ENCODE peak calls at places on chromosome 6, in five cellular contexts. T, N, K, S and C are unnamed samples.

GRCh38 chr6:20416063-20416454 is 14.4 kb downstream of the E2F3 start:
- DNase-seq in T (no peak), K (no peak), S (no peak), N (no peak), C (no peak)

GRCh38 chr6:36908758-36909157 is 23.0 kb downstream of the C6orf89 start:
- DNase-seq in T (no peak), K (no peak), S (no peak), N (no peak), C (no peak)

GRCh38 chr6:38184041-38184779 is 364.7 kb downstream of the ZFAND3 start:
- DNase-seq in K (no peak), S (no peak), T (no peak), N (no peak), C (no peak)

GRCh38 chr6:88869263-88870023 is 94.0 kb downstream of the RNGTT start:
- DNase-seq in K (peak; percentile 11), T (no peak), N (peak; percentile 43), S (no peak), C (no peak)

GRCh38 chr6:20058912-20059311 is 153.4 kb downstream of the MBOAT1 start:
- DNase-seq in N (no peak), S (no peak), K (no peak), T (no peak), C (no peak)

GRCh38 chr6:45327956-45328522 is at the start of gene RUNX2:
- DNase-seq in K (peak; percentile 89), S (no peak), N (peak; percentile 85), T (no peak), C (peak; percentile 97)

GRCh38 chr6:1820165-1820564 is 210.4 kb downstream of the FOXC1 start:
- DNase-seq in T (no peak), N (peak; percentile 73), S (no peak), K (peak; percentile 86), C (peak; percentile 38)

GRCh38 chr6:138034229-138034628 is 73.0 kb downstream of the PERP start:
- DNase-seq in K (no peak), N (no peak), T (no peak), S (no peak), C (no peak)

GRCh38 chr6:136793348-136793747 is 1.1 kb upstream of the MAP3K5 start:
- DNase-seq in K (no peak), N (no peak), S (no peak), T (no peak), C (no peak)

GRCh38 chr6:138848461-138848860 is 52.6 kb downstream of the ECT2L start:
- DNase-seq in S (no peak), N (no peak), T (no peak), K (no peak), C (no peak)

GRCh38 chr6:151027936-151028838 is 162.7 kb downstream of the MTHFD1L start:
- DNase-seq in N (no peak), S (no peak), T (no peak), K (no peak), C (no peak)

GRCh38 chr6:162165479-162165878 is 562.1 kb downstream of the PRKN start:
- DNase-seq in N (no peak), S (no peak), T (no peak), K (no peak), C (no peak)

GRCh38 chr6:149723771-149724417 is 6.0 kb upstream of the LATS1 start:
- DNase-seq in T (no peak), K (peak; percentile 87), S (no peak), N (peak; percentile 88), C (peak; percentile 37)

GRCh38 chr6:48183816-48184215 is 72.8 kb upstream of the PTCHD4 start:
- DNase-seq in T (no peak), K (no peak), S (no peak), N (no peak), C (no peak)

GRCh38 chr6:166751051-166751595 is 124.1 kb upstream of the RPS6KA2 start:
- DNase-seq in N (no peak), T (no peak), K (no peak), S (no peak), C (no peak)

GRCh38 chr6:98384766-98385165 is 449.6 kb upstream of the POU3F2 start:
- DNase-seq in T (no peak), K (no peak), N (no peak), S (no peak), C (no peak)

GRCh38 chr6:35483490-35483889 is 13.4 kb downstream of the TEAD3 start:
- DNase-seq in S (no peak), K (no peak), N (no peak), T (no peak), C (no peak)

GRCh38 chr6:12414096-12414675 is 124.0 kb downstream of the EDN1 start:
- DNase-seq in N (peak; percentile 46), S (no peak), T (no peak), K (peak; percentile 22), C (no peak)

GRCh38 chr6:143451531-143451930 is 926 bp downstream of the PEX3 start:
- DNase-seq in N (peak; percentile 23), K (peak; percentile 35), T (no peak), S (no peak), C (no peak)

GRCh38 chr6:160043784-160044183 is 74.9 kb downstream of the IGF2R start:
- DNase-seq in T (no peak), S (no peak), K (no peak), N (no peak), C (no peak)

GRCh38 chr6:99614430-99615161 is 8.0 kb downstream of the PRDM13 start:
- DNase-seq in K (no peak), S (no peak), N (no peak), T (no peak), C (no peak)

GRCh38 chr6:36025932-36026327 is 1.5 kb upstream of the SLC26A8 start:
- DNase-seq in K (peak; percentile 31), T (no peak), N (peak; percentile 39), S (no peak), C (no peak)

GRCh38 chr6:37587776-37588744 is 88.4 kb upstream of the CCDC167 start:
- DNase-seq in K (no peak), N (no peak), S (no peak), T (no peak), C (no peak)

GRCh38 chr6:61809004-61809595 is 476.9 kb downstream of the KHDRBS2 start:
- DNase-seq in T (no peak), S (no peak), K (peak; percentile 1), N (peak; percentile 19), C (no peak)

GRCh38 chr6:112141707-112142106 is 54.3 kb downstream of the FAM229B start:
- DNase-seq in N (no peak), K (no peak), T (no peak), S (no peak), C (no peak)

GRCh38 chr6:76217606-76218005 is 145.1 kb upstream of the IMPG1 start:
- DNase-seq in K (no peak), S (no peak), N (no peak), T (no peak), C (no peak)

GRCh38 chr6:154737424-154737823 is 4.2 kb downstream of the SCAF8 start:
- DNase-seq in S (no peak), N (no peak), T (no peak), K (no peak), C (no peak)

GRCh38 chr6:74065713-74066112 is 369.7 kb downstream of the CD109 start:
- DNase-seq in S (no peak), K (no peak), N (no peak), T (no peak), C (no peak)

GRCh38 chr6:18503588-18504231 is 116.6 kb downstream of the RNF144B start:
- DNase-seq in K (peak; percentile 81), S (peak; percentile 20), T (no peak), N (peak; percentile 91), C (peak; percentile 80)

GRCh38 chr6:30447237-30447636 is 42.1 kb upstream of the HLA-E start:
- DNase-seq in S (no peak), N (peak; percentile 10), K (peak; percentile 28), T (no peak), C (no peak)

GRCh38 chr6:32047084-32047478 is 8.9 kb downstream of the CYP21A2 start:
- DNase-seq in S (peak; percentile 38), N (peak; percentile 65), T (no peak), K (no peak), C (no peak)

GRCh38 chr6:3797231-3798200 is 46.0 kb upstream of the PXDC1 start:
- DNase-seq in T (no peak), K (peak; percentile 91), S (no peak), N (peak; percentile 91), C (peak; percentile 76)

GRCh38 chr6:52317841-52318581 is 33.5 kb upstream of the MCM3 start:
- DNase-seq in N (peak; percentile 69), S (no peak), K (peak; percentile 73), T (no peak), C (no peak)

GRCh38 chr6:141925001-141925400 is 207.7 kb upstream of the GJE1 start:
- DNase-seq in S (no peak), T (no peak), K (peak; percentile 45), N (peak; percentile 36), C (no peak)

GRCh38 chr6:126535585-126535984 is 195.7 kb downstream of the CENPW start:
- DNase-seq in N (no peak), K (no peak), S (no peak), T (no peak), C (peak; percentile 82)

DNA sequence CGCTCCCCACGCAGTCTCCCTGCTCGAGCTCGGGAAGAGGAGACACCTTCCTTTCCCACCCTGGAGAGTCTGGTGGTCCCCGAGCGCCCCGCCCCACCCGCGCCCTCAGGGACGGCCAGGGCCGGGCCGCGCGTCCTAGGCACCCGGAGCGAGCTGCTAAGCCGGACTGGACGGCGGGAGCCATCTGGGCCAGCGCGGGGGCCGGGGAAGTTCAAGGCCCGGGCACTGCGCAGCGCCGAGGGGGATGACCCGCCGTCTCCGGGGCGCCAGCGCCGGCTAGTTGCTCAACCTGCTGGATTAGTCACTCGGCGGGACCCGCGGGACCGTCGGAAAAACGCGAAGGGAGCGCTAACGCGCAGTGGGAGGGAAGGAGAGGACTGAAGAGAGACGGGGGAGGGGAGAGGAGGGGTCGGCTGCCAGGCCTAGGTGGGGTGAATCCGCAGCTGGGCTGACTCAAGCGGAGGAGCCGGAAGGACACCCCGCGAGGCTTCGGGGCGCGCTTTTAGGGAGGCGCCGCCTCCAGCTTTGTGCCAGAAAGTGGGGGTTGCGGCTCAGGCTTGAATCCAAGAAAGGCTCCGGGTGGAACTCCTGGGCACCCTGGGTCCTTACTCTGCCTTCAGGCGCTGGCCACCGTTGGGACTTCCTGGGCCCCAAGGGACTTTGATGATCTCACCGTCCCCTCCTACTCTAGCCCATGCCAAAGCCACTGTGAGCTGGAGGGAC is 75.7 kb upstream of the FOXP4 start:
- DNase-seq in S (peak; percentile 41), T (peak; percentile 81), N (peak; percentile 74), K (no peak), C (no peak)
- H3K4me3 ChIP-seq in S (peak overlapping the region; percentile 42), T (peak overlapping the region; percentile 35), N (no peak overlapping the region), K (no peak overlapping the region), C (no peak overlapping the region)

DNA sequence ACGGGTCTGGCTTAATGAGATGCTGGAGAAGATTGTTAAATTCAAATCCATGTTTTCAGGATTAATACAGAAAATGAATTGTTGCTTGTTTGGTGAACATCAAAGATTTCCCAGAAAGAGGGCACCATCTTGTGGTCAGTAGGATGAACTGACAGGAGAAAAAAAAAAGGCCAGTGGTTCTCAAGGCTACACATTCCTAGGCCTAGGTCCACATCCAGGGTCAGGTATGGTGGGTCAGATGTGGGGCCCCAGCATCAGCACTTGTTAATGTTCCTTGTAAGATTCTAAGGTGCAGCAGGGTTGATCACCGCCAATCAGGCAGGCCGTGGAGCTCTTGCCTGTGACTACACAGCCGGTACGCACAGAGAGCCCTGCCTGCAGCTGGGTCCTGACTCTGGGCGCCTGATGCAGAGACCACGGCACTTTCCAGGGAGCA is 34.0 kb upstream of the FOXO3 start:
- DNase-seq in K (peak; percentile 55), N (peak; percentile 65), S (no peak), T (no peak), C (peak; percentile 27)
- TF ChIP-seq CTCF in K (peak; percentile 93), N (peak; percentile 74), S (peak; percentile 89), T (peak; percentile 82), C (peak; percentile 83)

GRCh38 chr6:168441434-168442391 is 729 bp downstream of the SMOC2 start:
- DNase-seq in K (no peak), S (no peak), T (no peak), N (no peak), C (no peak)
- H3K4me3 ChIP-seq in K (no peak overlapping the region), S (peak overlapping the region; percentile 72), T (peak overlapping the region; percentile 51), N (peak overlapping the region; percentile 26), C (no peak overlapping the region)

GRCh38 chr6:47079638-47080037 is 37.5 kb upstream of the ADGRF1 start:
- DNase-seq in K (no peak), N (peak; percentile 16), T (no peak), S (no peak), C (no peak)
- TF ChIP-seq CTCF in K (peak; percentile 4), N (peak; percentile 25), T (no peak), S (no peak), C (no peak)